ENCODE peak calls at places on chromosome 17, in ten cellular contexts. B is spleen; X is mammary epithelial cell; G is CD4-positive, CD25-positive, alpha-beta regulatory T cell; I is CD8-positive, alpha-beta memory T cell; D is MM.1S; J is GM23248; E is body of pancreas; F is ovary; M is tibial nerve. O is an unnamed sample.

GRCh38 chr17:82921426-82921825 is 81.6 kb upstream of the ZNF750 start:
- DNase-seq in B (peak; percentile 24), X (no peak), G (no peak), I (no peak), D (no peak), J (no peak), E (no peak), F (no peak), M (no peak), O (peak; percentile 26)

GRCh38 chr17:53032861-53033271 is 789.9 kb upstream of the KIF2B start:
- DNase-seq in B (no peak), X (peak; percentile 50), G (no peak), I (no peak), D (peak; percentile 79), J (peak; percentile 2), E (peak; percentile 46), F (no peak), M (no peak), O (no peak)

GRCh38 chr17:3573246-3574100 is 15.9 kb upstream of the TRPV3 start:
- DNase-seq in B (no peak), X (no peak), G (no peak), I (no peak), D (no peak), J (no peak), E (no peak), F (no peak), M (no peak), O (no peak)

GRCh38 chr17:80028030-80028429 is 7.6 kb downstream of the TBC1D16 start:
- DNase-seq in B (no peak), X (no peak), G (no peak), I (no peak), D (no peak), J (no peak), E (peak; percentile 76), F (no peak), M (no peak), O (no peak)

GRCh38 chr17:61755078-61755477 is 108.2 kb downstream of the BRIP1 start:
- DNase-seq in B (no peak), X (no peak), G (no peak), I (no peak), D (no peak), J (no peak), E (no peak), F (no peak), M (no peak), O (no peak)

GRCh38 chr17:58997756-58998553 is 108.7 kb downstream of the TRIM37 start:
- DNase-seq in B (no peak), X (no peak), G (no peak), I (no peak), D (no peak), J (peak; percentile 7), E (no peak), F (no peak), M (no peak), O (no peak)

GRCh38 chr17:8520981-8521380 is 85.3 kb downstream of the NDEL1 start:
- DNase-seq in B (no peak), X (no peak), G (no peak), I (no peak), D (no peak), J (no peak), E (no peak), F (no peak), M (no peak), O (no peak)

GRCh38 chr17:43908111-43908721 is 880 bp upstream of the MPP2 start:
- DNase-seq in B (no peak), X (no peak), G (peak; percentile 58), I (peak; percentile 25), D (no peak), J (peak; percentile 90), E (peak; percentile 46), F (peak; percentile 61), M (peak; percentile 72), O (peak; percentile 86)

GRCh38 chr17:56699186-56699895 is 105.8 kb downstream of the NOG start:
- DNase-seq in B (no peak), X (peak; percentile 99), G (no peak), I (no peak), D (no peak), J (peak; percentile 99), E (peak; percentile 44), F (no peak), M (peak; percentile 15), O (peak; percentile 90)

GRCh38 chr17:3759597-3760216 is 36.0 kb downstream of the HASPIN start:
- DNase-seq in B (no peak), X (no peak), G (no peak), I (no peak), D (no peak), J (no peak), E (no peak), F (no peak), M (no peak), O (no peak)

GRCh38 chr17:1627987-1628855 is at the start of gene SLC43A2:
- DNase-seq in B (peak; percentile 97), X (peak; percentile 78), G (peak; percentile 81), I (peak; percentile 68), D (peak; percentile 87), J (peak; percentile 93), E (peak; percentile 78), F (peak; percentile 80), M (peak; percentile 69), O (peak; percentile 95)

GRCh38 chr17:75024686-75025397 is 12.4 kb downstream of the MRPL58 start:
- DNase-seq in B (peak; percentile 39), X (no peak), G (peak; percentile 22), I (no peak), D (no peak), J (no peak), E (no peak), F (no peak), M (no peak), O (no peak)

DNA sequence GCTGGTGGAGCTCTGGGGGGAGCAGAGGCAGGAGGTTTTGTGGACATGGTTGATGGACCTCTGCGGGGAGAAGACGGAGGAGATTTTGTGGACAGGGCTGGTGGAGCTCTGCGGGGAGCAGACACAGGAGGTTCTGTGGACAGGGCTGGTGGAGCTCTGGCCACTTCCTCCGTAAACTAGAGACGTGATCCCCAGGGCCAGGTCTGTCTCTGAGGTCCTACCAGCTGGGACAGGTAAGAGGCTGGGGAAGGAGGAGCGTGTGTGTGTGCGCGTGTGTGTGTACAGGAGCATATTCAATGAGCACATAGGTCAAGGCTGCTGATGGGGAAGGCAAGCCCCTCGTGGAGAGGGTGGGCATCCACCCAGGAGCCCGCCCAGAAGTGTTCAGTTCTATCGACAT is 20.6 kb downstream of the RPH3AL start:
- DNase-seq in B (peak; percentile 42), X (no peak), G (no peak), I (no peak), D (no peak), J (no peak), E (peak; percentile 47), F (peak; percentile 67), M (no peak), O (peak; percentile 53)
- H3K4me1 ChIP-seq in B (peaks cover 10% of the 10 kb centered on the region), X (peaks cover 31% of the 10 kb centered on the region), G (peaks cover 19% of the 10 kb centered on the region), I (peaks cover 31% of the 10 kb centered on the region), D (no peaks in the 10 kb centered on the region), J (no peaks in the 10 kb centered on the region), E (peaks cover 76% of the 10 kb centered on the region), F (peaks cover 26% of the 10 kb centered on the region), M (no peaks in the 10 kb centered on the region), O (peaks cover 22% of the 10 kb centered on the region)

DNA sequence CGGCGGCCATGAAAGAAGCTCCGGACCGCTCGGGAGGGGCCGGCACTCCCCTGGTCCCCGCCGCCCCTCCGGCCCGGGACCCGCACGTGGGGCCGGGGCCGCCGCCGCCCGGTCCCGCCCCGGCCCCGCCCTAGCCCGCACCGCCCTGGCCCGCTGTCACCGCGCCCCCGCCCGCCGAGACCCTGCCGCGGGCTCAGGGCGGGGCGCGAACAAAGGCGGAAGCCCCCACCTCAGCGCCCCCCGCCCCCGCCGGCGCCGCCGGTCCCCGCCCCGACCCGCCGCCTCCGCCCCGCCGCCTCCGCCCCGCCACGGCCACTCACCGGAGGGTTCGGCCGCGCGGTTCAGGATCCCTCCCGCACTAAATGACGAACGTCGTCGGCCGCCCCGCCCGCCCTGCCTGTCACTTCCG is at the start of gene ARHGDIA:
- DNase-seq in B (no peak), X (no peak), G (no peak), I (no peak), D (no peak), J (no peak), E (peak; percentile 97), F (no peak), M (no peak), O (no peak)
- H3K4me1 ChIP-seq in B (peaks cover 34% of the 10 kb centered on the region), X (peaks cover 33% of the 10 kb centered on the region), G (peaks cover 48% of the 10 kb centered on the region), I (peaks cover 48% of the 10 kb centered on the region), D (peaks cover 6% of the 10 kb centered on the region), J (peaks cover 5% of the 10 kb centered on the region), E (peaks cover 55% of the 10 kb centered on the region), F (peaks cover 12% of the 10 kb centered on the region), M (peaks cover 53% of the 10 kb centered on the region), O (peaks cover 35% of the 10 kb centered on the region)

DNA sequence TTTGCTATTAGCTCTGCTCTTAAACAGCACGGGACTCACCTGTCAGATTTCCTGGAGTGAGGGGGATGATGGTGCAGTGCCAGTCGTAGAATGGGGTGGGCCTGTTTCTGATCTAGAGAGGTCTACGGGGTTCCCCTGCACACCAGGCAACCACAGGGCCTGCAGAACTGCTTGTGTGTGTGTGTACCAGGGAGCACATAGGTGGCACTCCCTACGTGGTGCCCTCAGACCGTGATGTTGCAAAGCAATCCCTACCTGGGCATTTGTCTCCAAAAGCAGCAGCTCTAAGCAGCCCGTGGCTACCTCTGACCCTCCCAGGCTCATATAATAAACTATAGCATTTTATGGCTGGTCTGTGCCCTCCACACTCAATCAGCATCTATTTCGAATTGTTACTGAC is 38.5 kb downstream of the MPRIP start:
- DNase-seq in B (peak; percentile 41), X (no peak), G (no peak), I (no peak), D (no peak), J (no peak), E (no peak), F (peak; percentile 12), M (no peak), O (peak; percentile 20)
- H3K4me1 ChIP-seq in B (peaks cover 8% of the 10 kb centered on the region), X (peaks cover 5% of the 10 kb centered on the region), G (no peaks in the 10 kb centered on the region), I (no peaks in the 10 kb centered on the region), D (no peaks in the 10 kb centered on the region), J (peaks cover 14% of the 10 kb centered on the region), E (peaks cover 34% of the 10 kb centered on the region), F (peaks cover 30% of the 10 kb centered on the region), M (peaks cover 28% of the 10 kb centered on the region), O (peaks cover 36% of the 10 kb centered on the region)

GRCh38 chr17:64019486-64020067 is 856 bp downstream of the ICAM2 start:
- DNase-seq in B (no peak), X (no peak), G (no peak), I (no peak), D (peak; percentile 34), J (no peak), E (no peak), F (no peak), M (no peak), O (no peak)

GRCh38 chr17:64017381-64017980 is 3.0 kb downstream of the ICAM2 start:
- DNase-seq in B (no peak), X (no peak), G (no peak), I (no peak), D (no peak), J (no peak), E (no peak), F (no peak), M (no peak), O (no peak)

GRCh38 chr17:64016248-64016784 is 4.1 kb downstream of the ICAM2 start:
- DNase-seq in B (no peak), X (no peak), G (no peak), I (no peak), D (no peak), J (peak; percentile 28), E (no peak), F (no peak), M (no peak), O (no peak)

GRCh38 chr17:64015447-64015846 is 5.0 kb downstream of the ICAM2 start:
- DNase-seq in B (no peak), X (no peak), G (no peak), I (no peak), D (no peak), J (no peak), E (no peak), F (no peak), M (no peak), O (no peak)

GRCh38 chr17:64016974-64017373 is 3.5 kb downstream of the ICAM2 start:
- DNase-seq in B (no peak), X (no peak), G (no peak), I (no peak), D (no peak), J (no peak), E (no peak), F (no peak), M (no peak), O (no peak)
- H3K4me1 ChIP-seq in B (peaks cover 69% of the 10 kb centered on the region), X (no peaks in the 10 kb centered on the region), G (peaks cover 78% of the 10 kb centered on the region), I (peaks cover 78% of the 10 kb centered on the region), D (peaks cover 26% of the 10 kb centered on the region), J (no peaks in the 10 kb centered on the region), E (peaks cover 8% of the 10 kb centered on the region), F (no peaks in the 10 kb centered on the region), M (peaks cover 14% of the 10 kb centered on the region), O (peaks cover 4% of the 10 kb centered on the region)